ENCODE peak calls at places on chromosomes 13 and 19, in five cellular contexts. K, C, Q, Z and R are unnamed samples.

GRCh38 chr13:52737900-52738299 is 1.7 kb downstream of the CNMD start:
- DNase-seq in C (no peak), Q (no peak), K (no peak), Z (no peak), R (no peak)

GRCh38 chr19:13881231-13881691 is 4.3 kb downstream of the NANOS3 start:
- DNase-seq in Z (no peak), K (peak), Q (no peak), C (no peak), R (no peak)

GRCh38 chr13:46571189-46571901 is 18.4 kb downstream of the LRCH1 start:
- DNase-seq in K (peak), Z (no peak), Q (no peak), C (no peak), R (no peak)

GRCh38 chr19:38304866-38305429 is 897 bp downstream of the C19orf33 start:
- DNase-seq in Q (no peak), K (peak), C (no peak), Z (peak), R (no peak)

GRCh38 chr13:25632166-25632888 is 260.6 kb downstream of the ATP8A2 start:
- DNase-seq in K (no peak), Q (no peak), Z (no peak), C (no peak), R (no peak)

GRCh38 chr13:100534147-100534818 is 54.3 kb downstream of the GGACT start:
- DNase-seq in Q (no peak), K (no peak), C (no peak), Z (no peak), R (peak)

GRCh38 chr13:36848228-36848982 is 29.4 kb downstream of the RFXAP start:
- DNase-seq in K (no peak), C (no peak), Q (no peak), Z (no peak), R (no peak)

GRCh38 chr13:53310786-53311185 is 282.2 kb downstream of the OLFM4 start:
- DNase-seq in K (no peak), Z (no peak), Q (no peak), C (no peak), R (no peak)

GRCh38 chr13:66359910-66360552 is 870.1 kb downstream of the PCDH9 start:
- DNase-seq in Q (no peak), C (no peak), Z (no peak), K (no peak), R (no peak)

GRCh38 chr13:85666356-85666755 is 132.9 kb downstream of the SLITRK6 start:
- DNase-seq in K (no peak), Q (no peak), C (no peak), Z (no peak), R (no peak)

GRCh38 chr19:13150919-13151604 is 851 bp downstream of the IER2 start:
- DNase-seq in Z (no peak), C (no peak), K (no peak), Q (no peak), R (no peak)

GRCh38 chr13:75372517-75372916 is 109.5 kb downstream of the TBC1D4 start:
- DNase-seq in Z (no peak), K (peak), C (no peak), Q (no peak), R (no peak)

GRCh38 chr19:48617146-48617937 is 1.6 kb downstream of the RPL18 start:
- DNase-seq in K (peak), Z (no peak), Q (no peak), C (no peak), R (no peak)
- TF ChIP-seq CTCF in K (no peak), Z (no peak), Q (no peak), C (no peak), R (no peak)

GRCh38 chr19:58024661-58025060 is 9.2 kb upstream of the ZSCAN1 start:
- DNase-seq in Z (no peak), C (no peak), K (no peak), Q (no peak), R (no peak)

GRCh38 chr19:58020985-58021384 is 12.8 kb upstream of the ZSCAN1 start:
- DNase-seq in C (no peak), Q (no peak), Z (no peak), K (no peak), R (no peak)

GRCh38 chr19:58020129-58020528 is 13.7 kb upstream of the ZSCAN1 start:
- DNase-seq in K (no peak), C (no peak), Z (no peak), Q (no peak), R (no peak)

GRCh38 chr19:58022283-58022660 is 11.6 kb upstream of the ZSCAN1 start:
- DNase-seq in Q (no peak), C (no peak), Z (no peak), K (no peak), R (no peak)

DNA sequence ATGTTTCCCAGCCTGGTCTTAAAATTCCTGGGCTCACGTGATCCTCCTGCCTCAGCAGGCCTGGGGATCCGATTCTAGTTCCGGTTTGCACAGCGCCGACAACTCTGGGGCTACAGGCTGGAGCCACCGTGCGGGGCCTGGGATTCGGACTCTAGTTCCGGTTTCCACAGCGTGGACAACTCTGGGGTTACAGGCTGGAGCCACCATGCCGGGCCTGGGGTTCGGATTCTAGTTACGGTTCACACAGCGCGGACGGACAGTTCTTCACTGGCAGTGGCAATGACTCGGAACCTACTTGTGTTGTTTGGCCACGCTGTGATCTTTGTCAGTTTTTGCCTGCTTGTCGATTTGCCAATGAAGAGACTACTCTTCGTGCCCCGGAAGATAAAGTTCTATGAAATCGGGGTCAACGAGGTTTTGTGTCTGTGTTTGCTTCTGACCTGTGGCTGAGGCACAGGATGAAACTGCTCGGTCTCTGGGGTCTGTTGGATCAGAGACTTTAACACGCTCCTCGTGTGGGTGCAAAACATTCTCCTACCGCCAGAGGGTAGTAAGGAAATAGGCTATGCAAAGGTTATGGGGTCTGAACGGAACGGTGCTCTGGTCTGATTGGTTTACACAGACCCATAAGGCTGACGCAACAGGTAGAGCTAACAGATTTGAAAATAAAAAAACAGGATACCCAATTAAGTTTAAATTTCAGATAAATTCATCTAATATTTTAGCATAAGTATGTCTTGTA is 12.1 kb upstream of the ZSCAN1 start:
- DNase-seq in Z (no peak), C (no peak), K (peak), Q (no peak), R (no peak)
- TF ChIP-seq CTCF in Z (peak), C (peak), K (peak), Q (peak), R (peak)

GRCh38 chr13:28000567-28000966 is 12.1 kb upstream of the URAD start:
- DNase-seq in K (no peak), Z (no peak), C (no peak), Q (no peak), R (no peak)
- TF ChIP-seq CTCF in K (no peak), Z (no peak), C (no peak), Q (no peak), R (no peak)

DNA sequence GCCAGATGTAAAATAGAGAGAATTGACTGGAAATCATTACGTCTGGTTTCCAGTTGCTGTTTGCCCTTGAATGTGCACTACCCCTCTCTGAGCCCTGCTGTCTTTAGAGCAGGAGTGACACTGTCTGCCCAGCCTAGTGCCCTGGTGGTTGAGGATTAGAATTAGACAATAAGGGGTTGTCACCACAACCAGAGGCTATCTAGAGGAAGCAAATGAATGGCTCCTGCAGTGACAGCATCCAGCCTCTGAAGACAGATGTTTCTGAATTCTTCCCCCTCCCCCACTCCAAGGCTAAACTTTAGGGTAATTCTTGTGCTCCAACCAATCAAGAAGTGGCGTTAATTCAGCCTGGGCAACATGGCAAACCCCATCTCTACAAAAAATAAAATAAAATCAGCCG is 2.0 kb downstream of the RAB8A start:
- DNase-seq in Z (no peak), C (no peak), K (no peak), Q (no peak), R (no peak)
- TF ChIP-seq CTCF in Z (no peak), C (no peak), K (no peak), Q (no peak), R (no peak)

GRCh38 chr13:38753878-38754277 is 67.0 kb downstream of the FREM2 start:
- DNase-seq in C (no peak), Q (no peak), Z (no peak), K (no peak), R (no peak)
- TF ChIP-seq CTCF in C (no peak), Q (no peak), Z (no peak), K (no peak), R (no peak)

DNA sequence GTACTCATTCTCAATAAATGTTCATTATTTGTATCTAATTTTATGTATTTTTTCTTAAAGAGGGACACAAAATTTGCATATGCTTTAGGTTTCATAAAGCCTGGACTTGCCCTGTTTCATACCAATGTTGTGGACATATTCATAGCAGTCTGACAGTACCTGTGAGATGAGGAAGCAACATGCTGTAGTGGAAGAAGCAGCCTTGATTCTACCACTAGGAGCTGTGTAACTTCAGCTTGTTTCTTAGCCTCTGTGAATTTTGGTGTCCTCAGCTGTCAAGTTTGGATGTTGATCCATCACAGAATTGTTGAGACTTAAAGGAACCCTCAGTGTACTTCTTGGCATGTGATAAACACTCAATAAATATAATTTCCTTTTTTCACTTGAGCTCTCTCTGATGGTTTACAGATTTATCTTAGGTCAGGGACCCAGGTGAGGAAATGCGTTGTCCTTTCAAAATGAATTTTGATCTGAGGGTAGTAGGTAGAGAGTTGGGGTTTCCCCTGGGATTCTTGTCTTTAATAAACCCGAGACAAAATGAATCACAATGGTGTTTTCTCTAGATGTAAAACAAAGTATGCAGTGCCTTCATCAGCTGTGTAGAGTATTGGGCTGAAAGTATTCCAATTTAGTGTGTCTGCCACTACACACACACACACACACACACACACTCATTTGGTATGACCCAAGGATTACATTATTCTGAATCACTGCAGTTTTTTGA is 152.1 kb downstream of the KCNRG start:
- DNase-seq in Q (no peak), C (no peak), K (no peak), Z (no peak), R (no peak)
- TF ChIP-seq CTCF in Q (no peak), C (no peak), K (no peak), Z (no peak), R (no peak)